ENCODE peak calls at places on chromosomes 13 and 19, in seven cellular contexts. C is fibroblast of pulmonary artery; O is ovary; Y is IMR-90; V is foreskin fibroblast; F is DMS153; G is activated CD4-positive, alpha-beta T cell treated with anti-CD3 and anti-CD28 coated beads, Interleukin-2, amount 10 ng/mL, durations not matched to agents 7 days and 5 days. R is an unnamed sample.

GRCh38 chr13:102948006-102948405 is 102.2 kb downstream of the ERCC5 start:
- DNase-seq in F (no peak), O (no peak), G (no peak), V (no peak), C (peak; percentile 16), Y (no peak), R (no peak)

GRCh38 chr19:403221-404036 is 5.5 kb downstream of the C2CD4C start:
- DNase-seq in G (no peak), Y (no peak), C (no peak), F (peak; percentile 65), O (peak; percentile 24), V (no peak), R (no peak)

GRCh38 chr13:91097269-91097668 is 250.2 kb upstream of the MIR17HG start:
- DNase-seq in O (no peak), F (no peak), G (no peak), C (no peak), V (no peak), Y (no peak), R (no peak)

GRCh38 chr13:23921451-23921888 is 24.2 kb upstream of the C1QTNF9B start:
- DNase-seq in O (no peak), C (peak; percentile 75), V (peak; percentile 32), G (peak; percentile 51), Y (peak; percentile 66), F (no peak), R (peak; percentile 56)

GRCh38 chr19:7888145-7888825 is at the start of gene LRRC8E:
- DNase-seq in F (no peak), O (peak; percentile 43), C (peak; percentile 53), Y (peak; percentile 55), V (peak; percentile 58), G (no peak), R (peak; percentile 82)

GRCh38 chr13:99374994-99375805 is 68.0 kb upstream of the GPR183 start:
- DNase-seq in O (no peak), V (no peak), Y (no peak), C (no peak), G (no peak), F (no peak), R (no peak)

GRCh38 chr13:112720251-112720650 is 30.4 kb downstream of the ATP11A start:
- DNase-seq in O (peak; percentile 34), Y (no peak), C (no peak), G (no peak), F (no peak), V (no peak), R (no peak)

GRCh38 chr19:50384685-50385535 is 763 bp downstream of the POLD1 start:
- DNase-seq in C (peak; percentile 18), G (no peak), Y (peak; percentile 16), V (peak; percentile 28), F (no peak), O (no peak), R (peak; percentile 53)

GRCh38 chr13:107104631-107105030 is 536.7 kb upstream of the ARGLU1 start:
- DNase-seq in C (peak; percentile 1), Y (peak; percentile 35), O (no peak), F (no peak), V (no peak), G (no peak), R (no peak)

GRCh38 chr13:62627226-62627625 is 1211.6 kb upstream of the PCDH20 start:
- DNase-seq in V (no peak), Y (no peak), C (no peak), O (no peak), F (no peak), G (no peak), R (no peak)

GRCh38 chr13:84917252-84917878 is 881.9 kb downstream of the SLITRK6 start:
- DNase-seq in G (no peak), C (peak; percentile 54), F (no peak), O (no peak), Y (peak; percentile 31), V (no peak), R (peak; percentile 30)

GRCh38 chr19:39401549-39402416 is 4.9 kb upstream of the ZFP36 start:
- DNase-seq in Y (peak; percentile 89), O (peak; percentile 59), V (peak; percentile 59), G (peak; percentile 80), C (peak; percentile 70), F (no peak), R (no peak)

GRCh38 chr19:10683582-10683981 is 17.7 kb upstream of the QTRT1 start:
- DNase-seq in C (no peak), G (no peak), Y (no peak), F (no peak), V (no peak), O (no peak), R (no peak)

GRCh38 chr13:99944606-99945005 is 27.0 kb downstream of the ZIC5 start:
- DNase-seq in V (no peak), O (no peak), G (no peak), F (no peak), Y (no peak), C (no peak), R (no peak)

GRCh38 chr13:107144432-107144831 is 576.5 kb upstream of the ARGLU1 start:
- DNase-seq in G (no peak), O (no peak), F (no peak), V (no peak), C (peak; percentile 15), Y (peak; percentile 27), R (no peak)

GRCh38 chr19:7013678-7014077 is 7.6 kb downstream of the MBD3L2B start:
- DNase-seq in Y (no peak), G (no peak), O (no peak), V (no peak), F (no peak), C (peak; percentile 23), R (no peak)

GRCh38 chr13:21749410-21749809 is 78.5 kb downstream of the FGF9 start:
- DNase-seq in F (no peak), O (no peak), C (no peak), Y (peak; percentile 94), V (no peak), G (no peak), R (no peak)

GRCh38 chr13:111449041-111449440 is 128.6 kb downstream of the TEX29 start:
- DNase-seq in F (no peak), Y (no peak), C (no peak), G (no peak), O (no peak), V (no peak), R (no peak)

GRCh38 chr13:50829226-50829625 is 14.3 kb downstream of the DLEU7 start:
- DNase-seq in C (no peak), F (no peak), O (no peak), G (no peak), V (no peak), Y (no peak), R (no peak)

GRCh38 chr19:39438270-39438934 is 2.7 kb upstream of the RPS16 start:
- DNase-seq in V (peak; percentile 51), F (no peak), Y (peak; percentile 67), G (no peak), C (peak; percentile 42), O (no peak), R (no peak)

GRCh38 chr19:50489461-50490011 is 12.9 kb upstream of the GARIN5A start:
- DNase-seq in V (no peak), O (no peak), G (no peak), Y (no peak), C (no peak), F (no peak), R (no peak)

GRCh38 chr13:113819341-113819730 is 44.5 kb downstream of the GAS6 start:
- DNase-seq in C (no peak), O (no peak), Y (no peak), F (no peak), V (no peak), G (no peak), R (no peak)

GRCh38 chr19:54352546-54352945 is 12.2 kb downstream of the LAIR1 start:
- DNase-seq in V (no peak), C (no peak), Y (no peak), O (no peak), G (no peak), F (no peak), R (no peak)

GRCh38 chr13:104898484-104898883 is 1637.0 kb downstream of the EFNB2 start:
- DNase-seq in Y (no peak), C (no peak), G (no peak), O (no peak), V (no peak), F (no peak), R (no peak)

GRCh38 chr19:18203408-18203862 is 407 bp downstream of the RAB3A start:
- DNase-seq in V (no peak), G (peak; percentile 59), Y (no peak), F (no peak), O (peak; percentile 82), C (no peak), R (no peak)

GRCh38 chr19:35063940-35064818 is 22.7 kb downstream of the HPN start:
- DNase-seq in V (peak; percentile 64), F (no peak), Y (peak; percentile 84), O (no peak), C (peak; percentile 55), G (no peak), R (peak; percentile 60)

GRCh38 chr13:107824636-107825035 is 390.7 kb downstream of the LIG4 start:
- DNase-seq in Y (no peak), G (no peak), O (no peak), V (no peak), C (no peak), F (peak; percentile 48), R (no peak)

GRCh38 chr19:15508035-15508710 is at the start of gene CYP4F22:
- DNase-seq in F (no peak), O (no peak), V (no peak), C (no peak), G (peak; percentile 7), Y (no peak), R (no peak)

GRCh38 chr19:41597600-41598041 is 21.7 kb downstream of the CEACAM21 start:
- DNase-seq in V (peak; percentile 49), F (peak; percentile 68), C (peak; percentile 74), O (peak; percentile 40), G (peak; percentile 84), Y (peak; percentile 55), R (peak; percentile 84)

GRCh38 chr13:30679483-30680330 is 55.6 kb upstream of the ALOX5AP start:
- DNase-seq in F (no peak), G (peak; percentile 46), C (peak; percentile 58), V (no peak), O (no peak), Y (peak; percentile 41), R (peak; percentile 48)

GRCh38 chr13:30572859-30573275 is 44.9 kb upstream of the USPL1 start:
- DNase-seq in V (peak; percentile 24), G (peak; percentile 39), C (peak; percentile 61), Y (peak; percentile 57), F (no peak), O (no peak), R (peak; percentile 56)

GRCh38 chr19:48837081-48837524 is 812 bp upstream of the HSD17B14 start:
- DNase-seq in O (peak; percentile 89), C (peak; percentile 77), Y (peak; percentile 78), V (peak; percentile 88), F (peak; percentile 49), G (peak; percentile 70), R (peak; percentile 63)